ENCODE peak calls at places on chromosomes 4 and X, in five cellular contexts. One of them, this sample, is unnamed.

GRCh38 chr4:182066037-182066436 is 177.2 kb upstream of the TENM3 start:
- DNase-seq in WTC11: no peak
- DNase-seq in lung: no peak
- DNase-seq in heart left ventricle: no peak
- DNase-seq in NB4: no peak
- DNase-seq in this sample: no peak

GRCh38 chr4:67087897-67088296 is 457.4 kb downstream of the CENPC start:
- DNase-seq in WTC11: peak
- DNase-seq in lung: no peak
- DNase-seq in heart left ventricle: no peak
- DNase-seq in NB4: peak
- DNase-seq in this sample: peak

GRCh38 chrX:48726596-48726995 is 30.1 kb downstream of the SUV39H1 start:
- DNase-seq in WTC11: no peak
- DNase-seq in lung: no peak
- DNase-seq in heart left ventricle: no peak
- DNase-seq in NB4: no peak
- DNase-seq in this sample: no peak

GRCh38 chr4:159481936-159482335 is 379.1 kb downstream of the RAPGEF2 start:
- DNase-seq in WTC11: no peak
- DNase-seq in lung: no peak
- DNase-seq in heart left ventricle: no peak
- DNase-seq in NB4: no peak
- DNase-seq in this sample: no peak

GRCh38 chr4:76969941-76970529 is 20.5 kb downstream of the SEPTIN11 start:
- DNase-seq in WTC11: no peak
- DNase-seq in lung: no peak
- DNase-seq in heart left ventricle: no peak
- DNase-seq in NB4: no peak
- DNase-seq in this sample: no peak

GRCh38 chr4:3823496-3824341 is 57.5 kb downstream of the ADRA2C start:
- DNase-seq in WTC11: no peak
- DNase-seq in lung: no peak
- DNase-seq in heart left ventricle: peak
- DNase-seq in NB4: no peak
- DNase-seq in this sample: no peak

GRCh38 chrX:112834976-112835375 is 5.7 kb downstream of the AMOT start:
- DNase-seq in WTC11: no peak
- DNase-seq in lung: no peak
- DNase-seq in heart left ventricle: no peak
- DNase-seq in NB4: no peak
- DNase-seq in this sample: no peak

GRCh38 chr4:112516401-112517066 is 554 bp upstream of the NEUROG2 start:
- DNase-seq in WTC11: peak
- DNase-seq in lung: no peak
- DNase-seq in heart left ventricle: no peak
- DNase-seq in NB4: peak
- DNase-seq in this sample: peak

GRCh38 chr4:113153529-113154101 is 104.2 kb downstream of the ANK2 start:
- DNase-seq in WTC11: no peak
- DNase-seq in lung: no peak
- DNase-seq in heart left ventricle: no peak
- DNase-seq in NB4: peak
- DNase-seq in this sample: no peak

GRCh38 chr4:153293675-153294057 is 50.8 kb upstream of the MND1 start:
- DNase-seq in WTC11: no peak
- DNase-seq in lung: no peak
- DNase-seq in heart left ventricle: no peak
- DNase-seq in NB4: no peak
- DNase-seq in this sample: no peak

DNA sequence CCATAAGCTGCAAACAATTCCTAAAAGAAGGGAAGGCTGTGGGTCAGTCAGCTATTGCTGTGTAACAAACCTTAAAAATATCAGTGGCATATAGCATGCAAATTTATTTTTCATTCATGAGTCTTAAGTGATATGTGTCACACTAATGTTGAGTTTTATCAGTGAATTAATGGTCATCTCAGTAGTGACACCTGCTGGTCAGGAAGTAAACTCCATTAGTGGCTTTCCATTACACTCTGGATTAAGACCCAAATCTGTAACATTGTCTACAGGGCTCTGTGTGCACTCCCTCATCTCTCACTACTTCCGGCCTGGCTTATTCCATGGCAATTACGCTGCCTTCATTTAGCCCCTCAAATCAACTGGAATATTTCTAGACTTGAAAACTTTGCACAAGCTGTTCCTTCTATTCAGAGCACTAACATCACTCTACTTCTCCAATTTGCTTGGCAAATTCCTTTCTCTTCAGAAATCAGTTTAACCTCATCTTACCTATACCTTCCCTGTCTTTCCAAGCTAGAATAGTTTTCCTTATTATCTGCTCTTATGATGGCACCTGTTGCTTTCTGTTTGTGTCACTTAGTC is 217.3 kb upstream of the TAPT1 start:
- DNase-seq in WTC11: no peak
- DNase-seq in lung: no peak
- DNase-seq in heart left ventricle: no peak
- DNase-seq in NB4: peak
- DNase-seq in this sample: no peak
- TF ChIP-seq CTCF in WTC11: peak
- TF ChIP-seq CTCF in lung: peak
- TF ChIP-seq CTCF in heart left ventricle: peak
- TF ChIP-seq CTCF in NB4: peak
- TF ChIP-seq CTCF in this sample: peak

DNA sequence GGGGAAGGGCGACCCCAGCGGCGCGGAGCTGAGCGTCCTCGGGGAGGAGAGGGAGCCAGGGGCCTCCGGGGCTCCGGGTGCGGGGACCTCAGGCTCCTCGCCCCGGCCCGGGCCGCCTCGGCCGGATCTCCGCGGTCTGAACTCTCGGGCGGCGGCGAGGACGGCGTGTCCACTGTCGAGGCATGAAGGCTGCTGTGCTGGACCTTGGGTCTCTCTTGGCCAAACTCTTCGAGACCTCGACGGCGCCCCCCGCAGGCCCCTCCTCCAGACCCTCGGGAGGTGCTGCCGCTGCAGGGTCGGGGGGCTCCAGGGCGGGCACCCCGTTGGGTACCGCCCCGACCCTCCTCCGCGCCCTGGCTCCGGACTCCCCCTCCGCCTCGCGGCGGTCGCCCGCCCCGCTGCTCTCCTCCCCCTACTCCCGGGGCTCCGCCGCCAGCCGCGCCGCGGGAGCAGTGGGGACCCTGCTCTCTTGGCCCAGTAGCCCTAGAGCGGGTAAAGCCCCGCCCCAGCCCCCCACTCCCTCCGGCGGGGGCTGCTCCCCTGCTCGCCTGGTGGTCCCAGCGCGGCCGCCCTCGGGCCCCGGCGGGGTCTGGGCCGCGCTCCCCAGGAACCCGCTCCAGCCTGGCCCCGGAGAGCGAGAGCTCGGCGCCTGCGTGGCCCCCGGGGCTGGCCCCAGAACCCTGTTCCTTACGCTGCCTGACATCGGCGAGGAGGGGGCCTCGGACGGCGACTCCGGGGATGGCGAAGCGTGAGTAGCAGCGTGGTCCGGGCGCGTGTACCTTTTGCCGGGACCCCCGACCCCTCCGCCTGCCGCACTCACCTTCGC is 604 bp downstream of the FAM149A start:
- DNase-seq in WTC11: peak
- DNase-seq in lung: no peak
- DNase-seq in heart left ventricle: no peak
- DNase-seq in NB4: no peak
- DNase-seq in this sample: peak
- TF ChIP-seq CTCF in WTC11: no peak
- TF ChIP-seq CTCF in lung: no peak
- TF ChIP-seq CTCF in heart left ventricle: no peak
- TF ChIP-seq CTCF in NB4: no peak
- TF ChIP-seq CTCF in this sample: peak

GRCh38 chrX:84729809-84730208 is 227.6 kb upstream of the HDX start:
- DNase-seq in WTC11: peak
- DNase-seq in lung: no peak
- DNase-seq in heart left ventricle: no peak
- DNase-seq in NB4: peak
- DNase-seq in this sample: peak
- TF ChIP-seq CTCF in WTC11: peak
- TF ChIP-seq CTCF in lung: peak
- TF ChIP-seq CTCF in heart left ventricle: peak
- TF ChIP-seq CTCF in NB4: peak
- TF ChIP-seq CTCF in this sample: peak

DNA sequence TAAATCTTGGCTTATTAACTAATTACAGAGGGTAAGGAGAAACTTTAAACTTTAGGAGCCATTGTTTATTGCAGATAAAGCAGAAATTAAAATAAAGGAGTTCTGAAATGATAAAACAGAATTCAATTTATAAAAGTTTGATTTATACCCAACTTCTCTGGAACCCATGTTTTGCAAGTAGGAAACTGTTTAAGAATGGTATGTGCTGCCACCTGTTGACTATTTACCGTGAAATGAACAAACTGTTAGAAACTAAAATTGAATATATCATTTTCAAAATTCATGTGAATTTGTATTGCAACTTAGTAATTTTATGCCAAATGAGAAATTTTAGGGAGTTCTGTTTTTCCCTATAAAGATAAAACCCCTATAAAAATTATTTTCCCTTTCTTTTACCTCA is 11.0 kb upstream of the TBC1D8B start:
- DNase-seq in WTC11: no peak
- DNase-seq in lung: no peak
- DNase-seq in heart left ventricle: no peak
- DNase-seq in NB4: peak
- DNase-seq in this sample: no peak
- TF ChIP-seq CTCF in WTC11: no peak
- TF ChIP-seq CTCF in lung: no peak
- TF ChIP-seq CTCF in heart left ventricle: no peak
- TF ChIP-seq CTCF in NB4: no peak
- TF ChIP-seq CTCF in this sample: no peak

GRCh38 chr4:133921280-133922195 is 280.1 kb downstream of the PABPC4L start:
- DNase-seq in WTC11: no peak
- DNase-seq in lung: no peak
- DNase-seq in heart left ventricle: no peak
- DNase-seq in NB4: no peak
- DNase-seq in this sample: peak
- TF ChIP-seq CTCF in WTC11: no peak
- TF ChIP-seq CTCF in lung: no peak
- TF ChIP-seq CTCF in heart left ventricle: no peak
- TF ChIP-seq CTCF in NB4: no peak
- TF ChIP-seq CTCF in this sample: peak

GRCh38 chr4:155208258-155209054 is at the start of gene NPY2R:
- DNase-seq in WTC11: peak
- DNase-seq in lung: no peak
- DNase-seq in heart left ventricle: peak
- DNase-seq in NB4: no peak
- DNase-seq in this sample: peak

DNA sequence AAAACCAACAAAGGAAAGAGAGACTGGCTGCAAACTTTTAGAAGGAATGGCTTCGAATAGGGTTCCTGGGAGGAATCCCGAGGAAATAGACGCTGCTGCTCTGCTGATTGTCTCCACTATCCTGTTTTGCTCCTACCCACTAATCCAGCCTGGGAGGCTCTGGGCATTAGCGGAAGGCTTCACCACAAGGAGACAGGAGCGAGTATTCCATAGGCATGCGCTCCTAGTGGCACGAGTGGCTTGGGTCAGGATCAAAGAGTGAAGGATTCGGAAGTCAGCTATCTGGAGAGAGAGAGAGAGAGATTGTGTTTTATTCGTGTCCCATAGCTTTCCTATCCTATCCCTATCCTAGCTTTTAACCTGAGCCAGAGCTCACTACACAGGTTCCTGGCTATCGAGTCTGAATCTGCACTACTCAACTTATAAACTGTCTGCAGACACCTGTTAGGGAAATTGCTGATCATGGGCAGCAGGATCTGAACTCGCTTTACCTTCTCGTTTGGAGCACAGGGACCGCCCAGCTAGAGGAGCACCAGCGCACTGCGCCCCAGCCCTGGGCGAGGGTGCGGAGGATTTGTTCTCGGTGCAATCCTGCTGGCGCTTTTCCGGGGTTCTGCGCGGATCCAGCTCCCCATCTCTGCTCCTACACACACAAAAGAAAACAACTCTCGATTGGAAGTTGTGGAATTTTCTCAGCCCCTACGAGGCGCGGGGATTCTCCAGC is 740 bp upstream of the NPY2R start:
- DNase-seq in WTC11: peak
- DNase-seq in lung: no peak
- DNase-seq in heart left ventricle: no peak
- DNase-seq in NB4: no peak
- DNase-seq in this sample: peak
- TF ChIP-seq CTCF in WTC11: no peak
- TF ChIP-seq CTCF in lung: no peak
- TF ChIP-seq CTCF in heart left ventricle: no peak
- TF ChIP-seq CTCF in NB4: no peak
- TF ChIP-seq CTCF in this sample: peak

GRCh38 chr4:28225005-28225404 is 1364.4 kb downstream of the STIM2 start:
- DNase-seq in WTC11: peak
- DNase-seq in lung: no peak
- DNase-seq in heart left ventricle: no peak
- DNase-seq in NB4: peak
- DNase-seq in this sample: peak
- TF ChIP-seq CTCF in WTC11: peak
- TF ChIP-seq CTCF in lung: no peak
- TF ChIP-seq CTCF in heart left ventricle: no peak
- TF ChIP-seq CTCF in NB4: no peak
- TF ChIP-seq CTCF in this sample: peak

DNA sequence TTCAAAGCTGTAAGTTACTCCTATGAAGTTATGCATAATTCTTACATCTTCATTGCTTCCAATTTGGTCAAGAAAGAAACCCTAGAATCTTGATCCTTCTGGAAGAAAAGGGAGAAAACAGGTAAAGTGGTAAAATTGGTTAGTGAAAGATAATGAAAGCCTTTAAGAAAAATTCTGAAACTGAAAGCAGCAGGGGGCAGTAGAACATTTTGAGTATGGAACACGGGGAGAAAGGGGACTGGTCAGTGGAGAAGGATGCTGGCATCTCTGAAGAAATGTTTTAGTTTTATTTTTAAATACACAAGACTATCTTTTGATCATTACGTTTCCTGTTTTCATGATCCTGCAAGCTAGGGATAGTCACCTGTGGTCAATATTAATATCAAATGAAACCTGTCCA is 54.3 kb downstream of the SLIT2 start:
- DNase-seq in WTC11: no peak
- DNase-seq in lung: no peak
- DNase-seq in heart left ventricle: no peak
- DNase-seq in NB4: peak
- DNase-seq in this sample: peak
- TF ChIP-seq CTCF in WTC11: no peak
- TF ChIP-seq CTCF in lung: no peak
- TF ChIP-seq CTCF in heart left ventricle: no peak
- TF ChIP-seq CTCF in NB4: no peak
- TF ChIP-seq CTCF in this sample: peak

GRCh38 chr4:22237155-22237751 is 278.6 kb downstream of the ADGRA3 start:
- DNase-seq in WTC11: peak
- DNase-seq in lung: no peak
- DNase-seq in heart left ventricle: no peak
- DNase-seq in NB4: peak
- DNase-seq in this sample: peak
- TF ChIP-seq CTCF in WTC11: peak
- TF ChIP-seq CTCF in lung: no peak
- TF ChIP-seq CTCF in heart left ventricle: no peak
- TF ChIP-seq CTCF in NB4: peak
- TF ChIP-seq CTCF in this sample: peak

This sample was measured in WERI-Rb-1.